ENCODE peak calls at places on chromosomes 2 and 18, in seven cellular contexts. H, W, B, I, N, X and G are unnamed samples.

GRCh38 chr2:55888941-55889340 is 34.6 kb downstream of the EFEMP1 start:
- DNase-seq in W (peak), B (no peak), N (peak), I (no peak), H (no peak), X (no peak), G (no peak)

GRCh38 chr2:180781276-180781675 is 199.1 kb upstream of the UBE2E3 start:
- DNase-seq in H (no peak), I (no peak), X (no peak), W (no peak), N (no peak), B (no peak), G (no peak)

GRCh38 chr2:76599732-76600368 is 889.1 kb upstream of the GCFC2 start:
- DNase-seq in H (peak), X (no peak), W (peak), B (peak), N (no peak), I (no peak), G (peak)

GRCh38 chr18:58579561-58580047 is 49.3 kb downstream of the ALPK2 start:
- DNase-seq in B (no peak), I (no peak), H (no peak), W (no peak), X (no peak), N (no peak), G (peak)

GRCh38 chr2:241639385-241639784 is 1.9 kb downstream of the ATG4B start:
- DNase-seq in B (no peak), H (no peak), W (no peak), N (no peak), X (no peak), I (no peak), G (no peak)

GRCh38 chr2:237474931-237475703 is 11.9 kb upstream of the MLPH start:
- DNase-seq in X (no peak), N (peak), I (peak), H (peak), B (peak), W (peak), G (peak)

GRCh38 chr18:64287926-64288325 is 139.0 kb upstream of the LINC00305 start:
- DNase-seq in N (no peak), H (no peak), I (no peak), W (no peak), X (no peak), B (no peak), G (no peak)

GRCh38 chr18:62957885-62958472 is 242.6 kb downstream of the PHLPP1 start:
- DNase-seq in H (no peak), B (peak), I (no peak), X (no peak), W (peak), N (no peak), G (peak)

GRCh38 chr18:79765491-79766245 is 32.1 kb upstream of the KCNG2 start:
- DNase-seq in W (no peak), H (no peak), N (no peak), I (no peak), B (peak), X (no peak), G (no peak)

GRCh38 chr2:122734756-122735155 is 979.3 kb downstream of the TSN start:
- DNase-seq in H (no peak), N (no peak), W (no peak), I (no peak), B (no peak), X (no peak), G (peak)

GRCh38 chr2:112168422-112169124 is 30.4 kb downstream of the FBLN7 start:
- DNase-seq in H (no peak), N (no peak), X (no peak), I (no peak), W (no peak), B (no peak), G (no peak)

GRCh38 chr18:48022021-48022420 is 91.6 kb upstream of the SMAD2 start:
- DNase-seq in N (no peak), W (no peak), X (no peak), H (no peak), I (no peak), B (peak), G (no peak)

GRCh38 chr2:46225150-46225480 is 72.1 kb upstream of the EPAS1 start:
- DNase-seq in X (no peak), N (no peak), I (no peak), W (no peak), B (no peak), H (no peak), G (no peak)
- H3K27ac ChIP-seq in X (peak), N (peak), I (no peak), W (peak), B (peak), H (no peak), G (peak)

DNA sequence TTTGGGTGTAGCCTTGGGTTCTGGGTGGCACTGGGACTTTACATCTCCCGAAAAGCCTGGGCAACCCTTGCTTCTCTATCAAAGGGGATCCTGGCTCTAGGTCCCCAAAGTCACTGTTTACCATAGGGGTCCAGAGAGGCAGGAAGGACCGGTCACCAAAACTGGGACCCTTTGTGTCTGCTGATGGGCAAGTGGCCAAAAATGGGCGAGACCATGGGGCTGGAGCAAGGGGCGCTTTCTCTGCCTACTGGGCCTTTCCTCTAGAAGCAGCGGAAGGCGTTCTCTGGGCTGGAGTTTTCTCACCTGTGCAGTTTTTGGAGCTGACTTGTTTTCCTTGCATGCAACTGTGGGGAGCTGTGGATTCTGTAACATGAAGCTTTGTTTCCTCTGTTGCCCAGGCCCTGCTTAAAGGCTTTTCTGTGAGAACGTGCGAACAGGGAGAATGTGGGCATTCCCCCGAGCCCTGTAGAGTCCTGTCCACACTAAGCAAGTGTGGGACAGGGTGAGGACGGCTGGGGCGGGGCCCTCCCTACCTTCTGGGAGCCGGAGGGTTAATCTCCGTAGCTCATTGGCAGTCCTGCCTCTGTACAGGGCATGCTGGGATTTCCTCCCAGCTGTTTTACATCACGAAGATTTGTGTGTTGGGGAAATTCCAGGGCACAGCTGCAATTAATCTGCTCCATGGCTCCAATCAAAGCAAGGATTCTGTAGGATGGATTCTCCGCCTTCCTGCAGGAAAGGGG is 50.2 kb downstream of the TGOLN2 start:
- DNase-seq in X (no peak), I (peak), H (peak), W (peak), B (no peak), N (peak), G (peak)
- H3K27ac ChIP-seq in X (peak), I (peak), H (peak), W (peak), B (peak), N (peak), G (no peak)

GRCh38 chr2:132790232-132790755 is 120.3 kb upstream of the LYPD1 start:
- DNase-seq in B (no peak), I (no peak), W (no peak), X (no peak), N (no peak), H (no peak), G (no peak)
- H3K27ac ChIP-seq in B (no peak), I (no peak), W (no peak), X (no peak), N (no peak), H (no peak), G (no peak)

DNA sequence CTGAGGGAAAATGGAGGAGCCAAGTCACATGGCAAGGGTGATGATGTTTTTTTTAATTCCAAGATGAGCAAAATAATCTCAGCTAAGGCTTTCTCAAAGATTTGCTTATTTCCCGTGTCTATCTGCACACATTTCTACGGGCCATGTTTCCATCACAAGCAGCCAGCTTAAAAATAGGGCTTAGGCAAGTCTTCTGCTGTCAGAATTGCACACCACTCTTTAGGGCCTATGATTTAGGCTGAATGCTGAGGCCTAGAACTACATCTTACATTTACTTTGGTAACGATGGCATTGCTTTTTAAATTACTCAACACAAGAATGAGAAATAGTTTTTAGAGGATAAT is 144.2 kb downstream of the RNF144A start:
- DNase-seq in I (no peak), N (no peak), B (no peak), H (no peak), X (no peak), W (no peak), G (no peak)
- H3K27ac ChIP-seq in I (peak), N (no peak), B (no peak), H (peak), X (no peak), W (no peak), G (no peak)

GRCh38 chr2:168371273-168371992 is 84.6 kb upstream of the CERS6 start:
- DNase-seq in I (no peak), H (no peak), W (no peak), N (no peak), X (no peak), B (no peak), G (no peak)
- H3K27ac ChIP-seq in I (no peak), H (no peak), W (no peak), N (no peak), X (no peak), B (no peak), G (no peak)

GRCh38 chr2:197134206-197134605 is 176.4 kb downstream of the ANKRD44 start:
- DNase-seq in N (no peak), H (no peak), W (no peak), X (no peak), B (no peak), I (no peak), G (no peak)
- H3K27ac ChIP-seq in N (no peak), H (no peak), W (no peak), X (no peak), B (no peak), I (no peak), G (no peak)

DNA sequence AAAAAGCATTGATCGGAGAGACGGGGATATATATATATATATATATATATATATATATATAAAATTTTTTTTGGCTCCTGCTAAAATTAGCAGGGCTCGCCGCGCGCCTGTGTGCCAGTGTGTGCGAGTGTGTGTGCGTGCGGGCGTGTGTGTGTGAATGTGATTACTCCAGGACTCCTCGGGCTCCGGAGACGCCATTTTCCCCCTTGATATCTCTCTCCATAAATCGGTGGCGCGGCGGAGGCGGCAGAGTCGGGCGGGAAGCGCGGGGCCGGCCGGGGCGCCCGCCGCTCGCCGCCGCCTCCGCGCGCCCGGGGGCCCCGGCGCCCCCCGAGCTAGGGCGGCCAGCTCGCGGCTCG is 797 bp upstream of the SETBP1 start:
- DNase-seq in N (peak), X (peak), I (peak), H (peak), W (peak), B (peak), G (no peak)
- H3K27ac ChIP-seq in N (peak), X (peak), I (peak), H (peak), W (peak), B (peak), G (no peak)

DNA sequence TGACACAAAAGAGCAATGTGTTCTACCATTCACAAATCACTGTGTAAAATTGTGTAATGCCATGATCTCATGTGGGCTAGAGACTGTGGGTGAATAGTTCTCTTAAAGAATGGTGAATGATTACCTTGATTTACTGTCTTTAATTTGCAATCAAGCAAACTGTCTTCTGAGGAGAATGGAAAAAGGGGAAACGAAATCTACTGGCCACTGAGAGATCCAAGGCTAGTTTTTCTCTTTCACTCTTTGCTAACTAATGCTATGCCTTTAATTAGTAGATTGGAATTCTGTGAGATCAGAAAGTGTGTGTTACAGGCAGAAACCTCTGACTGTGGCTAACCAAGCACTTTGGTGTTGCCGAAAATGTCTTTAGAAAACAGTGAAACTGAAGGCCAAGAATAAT is 422.7 kb downstream of the TGIF1 start:
- DNase-seq in N (no peak), H (no peak), W (no peak), B (no peak), X (no peak), I (no peak), G (no peak)
- H3K27ac ChIP-seq in N (no peak), H (no peak), W (no peak), B (no peak), X (no peak), I (no peak), G (no peak)

GRCh38 chr2:162748566-162749215 is 89.9 kb downstream of the KCNH7 start:
- DNase-seq in X (no peak), W (no peak), B (no peak), H (no peak), I (no peak), N (no peak), G (no peak)
- H3K27ac ChIP-seq in X (no peak), W (no peak), B (no peak), H (no peak), I (no peak), N (no peak), G (no peak)

DNA sequence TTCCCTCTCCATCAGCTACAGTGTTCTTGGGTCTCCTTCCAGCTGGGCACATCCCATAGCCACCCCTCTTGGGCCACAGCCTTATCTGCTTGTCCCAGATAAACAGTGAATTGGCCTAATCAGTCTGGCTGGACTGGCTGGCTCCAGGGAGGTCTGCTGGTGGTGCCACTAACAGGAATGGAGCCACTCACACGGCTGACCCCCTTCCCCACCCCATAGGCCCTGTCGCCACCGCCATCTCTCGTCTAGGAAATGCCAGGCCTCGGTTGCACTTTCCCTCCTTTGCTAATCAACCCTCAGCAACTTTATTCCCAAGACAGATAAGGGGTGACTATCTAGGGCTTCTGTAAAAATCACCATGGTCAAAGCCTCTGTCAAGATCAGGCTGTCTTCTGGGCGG is 23.0 kb upstream of the TNP1 start:
- DNase-seq in W (no peak), X (no peak), I (no peak), H (peak), B (no peak), N (no peak), G (no peak)
- H3K27ac ChIP-seq in W (no peak), X (no peak), I (no peak), H (no peak), B (no peak), N (no peak), G (no peak)